ENCODE peak calls at places on chromosomes 5 and 9, in five cellular contexts. One of them, this sample, is unnamed.

GRCh38 chr9:85013703-85014102 is 344.2 kb downstream of the NTRK2 start:
- DNase-seq in mesenchymal stem cell: no peak
- DNase-seq in K562: no peak
- DNase-seq in adipocyte: no peak
- DNase-seq in neural progenitor cell: no peak
- DNase-seq in this sample: no peak

GRCh38 chr5:36443941-36444340 is 142.2 kb upstream of the RANBP3L start:
- DNase-seq in adipocyte: no peak
- DNase-seq in neural progenitor cell: no peak
- DNase-seq in mesenchymal stem cell: no peak
- DNase-seq in K562: no peak
- DNase-seq in this sample: no peak

GRCh38 chr5:163735069-163735468 is 229.7 kb downstream of the MAT2B start:
- DNase-seq in K562: no peak
- DNase-seq in neural progenitor cell: no peak
- DNase-seq in mesenchymal stem cell: no peak
- DNase-seq in adipocyte: no peak
- DNase-seq in this sample: no peak

GRCh38 chr5:177334155-177334551 is 17.3 kb downstream of the LMAN2 start:
- DNase-seq in mesenchymal stem cell: no peak
- DNase-seq in K562: no peak
- DNase-seq in adipocyte: no peak
- DNase-seq in neural progenitor cell: no peak
- DNase-seq in this sample: no peak

GRCh38 chr9:26833792-26834191 is 58.8 kb downstream of the CAAP1 start:
- DNase-seq in neural progenitor cell: no peak
- DNase-seq in adipocyte: peak; percentile 3
- DNase-seq in K562: no peak
- DNase-seq in mesenchymal stem cell: no peak
- DNase-seq in this sample: no peak

GRCh38 chr5:86979801-86980510 is 287.7 kb upstream of the RASA1 start:
- DNase-seq in neural progenitor cell: no peak
- DNase-seq in adipocyte: peak; percentile 53
- DNase-seq in K562: no peak
- DNase-seq in mesenchymal stem cell: peak; percentile 87
- DNase-seq in this sample: no peak

GRCh38 chr9:137427454-137428310 is 4.5 kb downstream of the NOXA1 start:
- DNase-seq in neural progenitor cell: no peak
- DNase-seq in K562: no peak
- DNase-seq in mesenchymal stem cell: no peak
- DNase-seq in adipocyte: no peak
- DNase-seq in this sample: no peak

GRCh38 chr9:91144782-91145181 is 216.9 kb downstream of the AUH start:
- DNase-seq in neural progenitor cell: no peak
- DNase-seq in adipocyte: peak; percentile 48
- DNase-seq in K562: no peak
- DNase-seq in mesenchymal stem cell: no peak
- DNase-seq in this sample: no peak

GRCh38 chr5:158451983-158452710 is 593.2 kb upstream of the CLINT1 start:
- DNase-seq in neural progenitor cell: no peak
- DNase-seq in K562: no peak
- DNase-seq in adipocyte: no peak
- DNase-seq in mesenchymal stem cell: no peak
- DNase-seq in this sample: no peak

GRCh38 chr5:53063176-53063575 is 46.4 kb downstream of the MOCS2 start:
- DNase-seq in mesenchymal stem cell: peak; percentile 28
- DNase-seq in K562: no peak
- DNase-seq in adipocyte: peak; percentile 14
- DNase-seq in neural progenitor cell: no peak
- DNase-seq in this sample: no peak

GRCh38 chr5:84437673-84438315 is 53.1 kb upstream of the EDIL3 start:
- DNase-seq in adipocyte: peak; percentile 68
- DNase-seq in K562: no peak
- DNase-seq in mesenchymal stem cell: peak; percentile 47
- DNase-seq in neural progenitor cell: no peak
- DNase-seq in this sample: peak; percentile 35

GRCh38 chr9:6955251-6955921 is 197.6 kb downstream of the KDM4C start:
- DNase-seq in mesenchymal stem cell: peak; percentile 64
- DNase-seq in neural progenitor cell: peak; percentile 67
- DNase-seq in adipocyte: peak; percentile 51
- DNase-seq in K562: peak; percentile 12
- DNase-seq in this sample: no peak

GRCh38 chr5:83404182-83404712 is 67.3 kb upstream of the VCAN start:
- DNase-seq in mesenchymal stem cell: no peak
- DNase-seq in neural progenitor cell: peak; percentile 60
- DNase-seq in adipocyte: no peak
- DNase-seq in K562: no peak
- DNase-seq in this sample: no peak

GRCh38 chr9:17082343-17082742 is 52.5 kb upstream of the CNTLN start:
- DNase-seq in mesenchymal stem cell: peak; percentile 30
- DNase-seq in neural progenitor cell: peak; percentile 68
- DNase-seq in adipocyte: peak; percentile 50
- DNase-seq in K562: no peak
- DNase-seq in this sample: no peak

GRCh38 chr5:9661316-9662015 is 31.3 kb upstream of the TAS2R1 start:
- DNase-seq in adipocyte: peak; percentile 64
- DNase-seq in neural progenitor cell: no peak
- DNase-seq in mesenchymal stem cell: peak; percentile 8
- DNase-seq in K562: no peak
- DNase-seq in this sample: no peak

GRCh38 chr9:82140471-82140870 is 151.9 kb downstream of the SPATA31D1 start:
- DNase-seq in K562: no peak
- DNase-seq in neural progenitor cell: no peak
- DNase-seq in adipocyte: no peak
- DNase-seq in mesenchymal stem cell: peak; percentile 18
- DNase-seq in this sample: no peak

GRCh38 chr9:113645224-113645971 is 181.9 kb downstream of the RGS3 start:
- DNase-seq in K562: no peak
- DNase-seq in adipocyte: no peak
- DNase-seq in neural progenitor cell: no peak
- DNase-seq in mesenchymal stem cell: no peak
- DNase-seq in this sample: no peak

GRCh38 chr9:132171702-132172101 is 9.8 kb downstream of the NTNG2 start:
- DNase-seq in K562: no peak
- DNase-seq in neural progenitor cell: no peak
- DNase-seq in mesenchymal stem cell: no peak
- DNase-seq in adipocyte: no peak
- DNase-seq in this sample: no peak

GRCh38 chr5:149838881-149839739 is 105.5 kb downstream of the PDE6A start:
- DNase-seq in adipocyte: peak; percentile 41
- DNase-seq in neural progenitor cell: no peak
- DNase-seq in mesenchymal stem cell: peak; percentile 64
- DNase-seq in K562: no peak
- DNase-seq in this sample: peak; percentile 42

GRCh38 chr5:126358525-126358924 is 64.7 kb upstream of the GRAMD2B start:
- DNase-seq in neural progenitor cell: no peak
- DNase-seq in K562: no peak
- DNase-seq in adipocyte: no peak
- DNase-seq in mesenchymal stem cell: peak; percentile 64
- DNase-seq in this sample: no peak

GRCh38 chr9:69200071-69200470 is 26.0 kb downstream of the TJP2 start:
- DNase-seq in mesenchymal stem cell: peak; percentile 52
- DNase-seq in K562: peak; percentile 55
- DNase-seq in neural progenitor cell: no peak
- DNase-seq in adipocyte: no peak
- DNase-seq in this sample: no peak

GRCh38 chr5:179263391-179264052 is 81.7 kb downstream of the ADAMTS2 start:
- DNase-seq in mesenchymal stem cell: no peak
- DNase-seq in neural progenitor cell: no peak
- DNase-seq in K562: no peak
- DNase-seq in adipocyte: no peak
- DNase-seq in this sample: no peak

GRCh38 chr9:92718086-92719001 is 46.3 kb downstream of the BICD2 start:
- DNase-seq in mesenchymal stem cell: no peak
- DNase-seq in adipocyte: no peak
- DNase-seq in K562: no peak
- DNase-seq in neural progenitor cell: no peak
- DNase-seq in this sample: no peak
- H3K9ac ChIP-seq in mesenchymal stem cell: no peak overlapping the region
- H3K9ac ChIP-seq in adipocyte: no peak overlapping the region
- H3K9ac ChIP-seq in K562: no peak overlapping the region
- H3K9ac ChIP-seq in neural progenitor cell: no peak overlapping the region
- H3K9ac ChIP-seq in this sample: peak overlapping the region; percentile 2

GRCh38 chr9:35726876-35727438 is 5.0 kb downstream of the TLN1 start:
- DNase-seq in mesenchymal stem cell: peak; percentile 63
- DNase-seq in K562: no peak
- DNase-seq in neural progenitor cell: no peak
- DNase-seq in adipocyte: peak; percentile 74
- DNase-seq in this sample: no peak
- H3K9ac ChIP-seq in mesenchymal stem cell: peak overlapping the region; percentile 97
- H3K9ac ChIP-seq in K562: peak overlapping the region; percentile 85
- H3K9ac ChIP-seq in neural progenitor cell: no peak overlapping the region
- H3K9ac ChIP-seq in adipocyte: peak overlapping the region; percentile 99
- H3K9ac ChIP-seq in this sample: no peak overlapping the region

DNA sequence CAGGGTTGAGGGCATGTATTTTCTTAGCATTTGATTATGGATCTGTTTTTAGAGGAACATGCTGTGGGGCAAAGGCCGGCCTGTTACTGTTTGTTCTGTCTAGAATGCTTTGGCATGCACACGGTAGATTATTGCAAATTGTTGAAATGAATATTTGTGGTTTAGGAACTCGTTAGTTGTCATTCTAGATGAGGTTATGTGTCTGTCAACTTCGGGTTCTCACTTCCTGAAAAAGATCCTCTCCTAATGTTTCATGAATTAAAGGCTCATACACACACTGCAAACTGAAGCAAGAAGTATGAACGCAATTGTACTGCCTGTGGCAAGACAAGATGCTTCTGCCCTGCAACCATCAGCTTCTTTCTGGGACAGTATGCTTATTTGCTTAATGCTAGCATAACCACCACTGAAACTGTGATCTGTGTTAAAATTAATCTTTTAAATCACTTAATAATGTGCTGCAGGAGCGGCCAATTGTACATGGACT is 99.6 kb downstream of the BASP1 start:
- DNase-seq in adipocyte: peak; percentile 80
- DNase-seq in neural progenitor cell: no peak
- DNase-seq in K562: no peak
- DNase-seq in mesenchymal stem cell: peak; percentile 38
- DNase-seq in this sample: no peak
- H3K9ac ChIP-seq in adipocyte: no peak overlapping the region
- H3K9ac ChIP-seq in neural progenitor cell: no peak overlapping the region
- H3K9ac ChIP-seq in K562: no peak overlapping the region
- H3K9ac ChIP-seq in mesenchymal stem cell: no peak overlapping the region
- H3K9ac ChIP-seq in this sample: no peak overlapping the region

GRCh38 chr9:34185778-34186551 is 7.1 kb downstream of the UBAP1 start:
- DNase-seq in K562: peak; percentile 28
- DNase-seq in neural progenitor cell: no peak
- DNase-seq in mesenchymal stem cell: peak; percentile 94
- DNase-seq in adipocyte: peak; percentile 79
- DNase-seq in this sample: peak; percentile 94
- H3K9ac ChIP-seq in K562: no peak overlapping the region
- H3K9ac ChIP-seq in neural progenitor cell: no peak overlapping the region
- H3K9ac ChIP-seq in mesenchymal stem cell: peak overlapping the region; percentile 79
- H3K9ac ChIP-seq in adipocyte: peak overlapping the region; percentile 30
- H3K9ac ChIP-seq in this sample: peak overlapping the region; percentile 35

DNA sequence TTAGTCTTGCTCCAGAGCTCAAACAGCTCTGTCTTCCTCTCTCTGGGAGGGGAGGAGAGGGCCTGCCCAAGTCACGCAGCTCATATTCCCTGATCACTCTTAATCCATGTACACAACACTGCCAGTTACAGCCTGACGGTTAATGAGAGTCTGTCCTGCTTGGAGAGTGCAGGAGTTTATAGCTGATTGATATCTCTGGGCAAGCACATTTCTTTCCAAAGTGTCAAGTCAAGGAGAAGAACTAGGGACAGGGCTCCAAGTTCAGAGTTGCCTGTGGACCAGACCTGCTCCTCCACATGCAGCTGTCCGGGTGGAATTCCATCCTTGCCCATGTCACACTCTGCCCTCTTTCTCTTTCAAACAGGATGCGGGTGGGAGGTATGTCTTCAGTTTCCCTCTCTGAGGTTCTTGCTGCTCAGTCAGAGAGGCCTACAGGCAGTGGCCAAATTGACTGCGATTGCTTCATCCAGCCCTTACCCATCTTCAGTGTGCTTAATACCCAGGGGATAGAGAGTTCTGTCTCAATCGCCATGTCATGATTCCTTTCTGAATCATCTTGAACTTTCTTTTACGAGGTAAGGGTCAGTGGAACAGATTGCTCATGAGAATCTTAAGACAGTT is 54.5 kb downstream of the GALNT12 start:
- DNase-seq in neural progenitor cell: no peak
- DNase-seq in mesenchymal stem cell: peak; percentile 96
- DNase-seq in K562: no peak
- DNase-seq in adipocyte: peak; percentile 82
- DNase-seq in this sample: no peak
- H3K9ac ChIP-seq in neural progenitor cell: no peak overlapping the region
- H3K9ac ChIP-seq in mesenchymal stem cell: peak overlapping the region; percentile 69
- H3K9ac ChIP-seq in K562: no peak overlapping the region
- H3K9ac ChIP-seq in adipocyte: peak overlapping the region; percentile 89
- H3K9ac ChIP-seq in this sample: no peak overlapping the region

GRCh38 chr9:94869415-94869838 is 142.9 kb downstream of the AOPEP start:
- DNase-seq in K562: no peak
- DNase-seq in mesenchymal stem cell: peak; percentile 66
- DNase-seq in adipocyte: peak; percentile 64
- DNase-seq in neural progenitor cell: no peak
- DNase-seq in this sample: no peak
- H3K9ac ChIP-seq in K562: no peak overlapping the region
- H3K9ac ChIP-seq in mesenchymal stem cell: no peak overlapping the region
- H3K9ac ChIP-seq in adipocyte: peak overlapping the region; percentile 5
- H3K9ac ChIP-seq in neural progenitor cell: no peak overlapping the region
- H3K9ac ChIP-seq in this sample: no peak overlapping the region

GRCh38 chr5:68240196-68240595 is 24.6 kb downstream of the PIK3R1 start:
- DNase-seq in K562: no peak
- DNase-seq in neural progenitor cell: no peak
- DNase-seq in adipocyte: peak; percentile 56
- DNase-seq in mesenchymal stem cell: no peak
- DNase-seq in this sample: no peak

GRCh38 chr5:68243251-68243650 is 27.7 kb downstream of the PIK3R1 start:
- DNase-seq in mesenchymal stem cell: no peak
- DNase-seq in adipocyte: no peak
- DNase-seq in K562: no peak
- DNase-seq in neural progenitor cell: no peak
- DNase-seq in this sample: no peak

GRCh38 chr5:68239485-68239884 is 23.9 kb downstream of the PIK3R1 start:
- DNase-seq in mesenchymal stem cell: peak; percentile 90
- DNase-seq in neural progenitor cell: no peak
- DNase-seq in adipocyte: peak; percentile 71
- DNase-seq in K562: peak; percentile 24
- DNase-seq in this sample: no peak

GRCh38 chr5:68242743-68243142 is 27.2 kb downstream of the PIK3R1 start:
- DNase-seq in mesenchymal stem cell: peak; percentile 74
- DNase-seq in neural progenitor cell: no peak
- DNase-seq in adipocyte: peak; percentile 67
- DNase-seq in K562: no peak
- DNase-seq in this sample: no peak

DNA sequence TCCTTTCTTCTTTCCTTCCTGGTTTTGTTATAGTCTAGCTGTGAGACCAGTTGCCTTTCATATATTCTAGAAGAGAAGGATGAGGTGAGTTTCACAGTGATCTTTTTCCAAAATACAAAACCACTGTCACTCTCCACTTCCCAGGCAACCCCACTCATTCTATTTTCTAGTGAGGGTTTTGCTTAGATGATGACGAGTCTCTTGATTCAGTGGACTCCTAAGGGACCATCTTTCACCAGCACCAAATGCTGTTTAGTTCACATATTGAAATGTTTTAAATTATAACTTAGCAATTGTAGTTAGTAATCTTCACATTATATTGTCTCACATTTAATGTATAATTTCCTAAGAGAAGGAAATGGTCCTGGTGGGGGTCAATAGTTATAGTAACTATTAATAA is 25.2 kb downstream of the PIK3R1 start:
- DNase-seq in mesenchymal stem cell: no peak
- DNase-seq in K562: no peak
- DNase-seq in adipocyte: no peak
- DNase-seq in neural progenitor cell: no peak
- DNase-seq in this sample: no peak
- H3K9ac ChIP-seq in mesenchymal stem cell: peak overlapping the region; percentile 69
- H3K9ac ChIP-seq in K562: no peak overlapping the region
- H3K9ac ChIP-seq in adipocyte: peak overlapping the region; percentile 50
- H3K9ac ChIP-seq in neural progenitor cell: no peak overlapping the region
- H3K9ac ChIP-seq in this sample: no peak overlapping the region

This sample was measured in keratinocyte.